ENCODE peak calls at places on chromosomes 16 and 17, in four cellular contexts. One of them, this sample, is unnamed.

GRCh38 chr16:35751191-35751941 is 2292.0 kb downstream of the TP53TG3F start:
- DNase-seq in OCI-LY7: no peak
- DNase-seq in prostate gland: no peak
- DNase-seq in Panc1: no peak
- DNase-seq in this sample: no peak

GRCh38 chr17:44093231-44093900 is 22.8 kb downstream of the G6PC3 start:
- DNase-seq in prostate gland: no peak
- DNase-seq in Panc1: no peak
- DNase-seq in OCI-LY7: no peak
- DNase-seq in this sample: no peak

GRCh38 chr16:75238132-75238852 is 13.1 kb downstream of the BCAR1 start:
- DNase-seq in OCI-LY7: no peak
- DNase-seq in prostate gland: peak; percentile 74
- DNase-seq in Panc1: no peak
- DNase-seq in this sample: peak; percentile 70

GRCh38 chr16:16116841-16117240 is 106.5 kb downstream of the ABCC6 start:
- DNase-seq in OCI-LY7: no peak
- DNase-seq in prostate gland: no peak
- DNase-seq in Panc1: no peak
- DNase-seq in this sample: no peak

GRCh38 chr16:53946745-53947386 is 242.9 kb downstream of the FTO start:
- DNase-seq in OCI-LY7: no peak
- DNase-seq in Panc1: no peak
- DNase-seq in prostate gland: no peak
- DNase-seq in this sample: no peak

GRCh38 chr17:17354560-17355357 is 51.6 kb downstream of the NT5M start:
- DNase-seq in OCI-LY7: peak; percentile 83
- DNase-seq in Panc1: peak; percentile 39
- DNase-seq in prostate gland: peak; percentile 58
- DNase-seq in this sample: peak; percentile 75

GRCh38 chr17:60560860-60561257 is 34.8 kb upstream of the APPBP2 start:
- DNase-seq in OCI-LY7: no peak
- DNase-seq in prostate gland: no peak
- DNase-seq in Panc1: no peak
- DNase-seq in this sample: no peak

GRCh38 chr16:23509763-23510153 is 536 bp downstream of the GGA2 start:
- DNase-seq in OCI-LY7: peak; percentile 55
- DNase-seq in Panc1: no peak
- DNase-seq in prostate gland: no peak
- DNase-seq in this sample: no peak

GRCh38 chr17:33049781-33050414 is 58.3 kb downstream of the SPACA3 start:
- DNase-seq in OCI-LY7: peak; percentile 17
- DNase-seq in Panc1: peak; percentile 62
- DNase-seq in prostate gland: no peak
- DNase-seq in this sample: no peak

GRCh38 chr17:31740611-31741082 is 118.4 kb downstream of the COPRS start:
- DNase-seq in Panc1: no peak
- DNase-seq in prostate gland: no peak
- DNase-seq in OCI-LY7: no peak
- DNase-seq in this sample: no peak

GRCh38 chr16:54935411-54936085 is 4.9 kb downstream of the IRX5 start:
- DNase-seq in OCI-LY7: no peak
- DNase-seq in Panc1: no peak
- DNase-seq in prostate gland: no peak
- DNase-seq in this sample: no peak

GRCh38 chr17:77770331-77771105 is 188.0 kb upstream of the TNRC6C start:
- DNase-seq in Panc1: no peak
- DNase-seq in prostate gland: no peak
- DNase-seq in OCI-LY7: no peak
- DNase-seq in this sample: no peak

GRCh38 chr17:42002175-42002791 is 15.0 kb downstream of the DNAJC7 start:
- DNase-seq in Panc1: no peak
- DNase-seq in prostate gland: no peak
- DNase-seq in OCI-LY7: no peak
- DNase-seq in this sample: no peak
- H3K27ac ChIP-seq in Panc1: no peak overlapping the region
- H3K27ac ChIP-seq in prostate gland: no peak overlapping the region
- H3K27ac ChIP-seq in OCI-LY7: no peak overlapping the region
- H3K27ac ChIP-seq in this sample: no peak overlapping the region

GRCh38 chr17:66727634-66728570 is 107.0 kb upstream of the CACNG5 start:
- DNase-seq in prostate gland: peak; percentile 58
- DNase-seq in Panc1: peak; percentile 20
- DNase-seq in OCI-LY7: peak; percentile 71
- DNase-seq in this sample: peak; percentile 79
- TF ChIP-seq CTCF in prostate gland: no peak
- TF ChIP-seq CTCF in Panc1: peak; percentile 70
- TF ChIP-seq CTCF in OCI-LY7: peak; percentile 81
- TF ChIP-seq CTCF in this sample: peak; percentile 44

DNA sequence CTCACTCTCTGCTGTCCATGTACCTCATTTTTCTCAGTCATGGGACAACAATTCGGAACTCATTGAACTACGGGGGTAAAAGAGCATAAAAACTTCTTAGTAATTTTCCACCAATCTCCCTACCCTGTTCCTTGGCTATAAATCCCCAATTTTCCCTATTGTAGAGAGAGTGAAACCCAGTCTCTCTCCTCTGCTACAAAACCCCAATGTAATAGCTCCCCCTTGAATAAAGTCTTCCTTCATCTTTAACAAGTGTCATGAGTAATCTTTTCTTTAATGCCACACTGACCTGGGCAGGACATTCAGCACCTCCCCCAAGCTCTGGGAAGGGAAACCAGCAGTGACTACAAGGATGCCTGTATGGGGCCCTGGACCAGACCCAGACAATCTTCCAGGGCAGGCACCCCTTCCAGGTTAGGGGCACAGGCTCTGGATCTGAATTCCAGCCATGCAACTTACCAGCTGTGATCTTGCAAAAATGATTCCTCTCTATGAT is 10.2 kb upstream of the EIF1 start:
- DNase-seq in OCI-LY7: no peak
- DNase-seq in Panc1: no peak
- DNase-seq in prostate gland: no peak
- DNase-seq in this sample: no peak
- H3K4me3 ChIP-seq in OCI-LY7: peak overlapping the region; percentile 32
- H3K4me3 ChIP-seq in Panc1: peak overlapping the region; percentile 13
- H3K4me3 ChIP-seq in prostate gland: no peak overlapping the region
- H3K4me3 ChIP-seq in this sample: peak overlapping the region; percentile 9

GRCh38 chr16:50079741-50080140 is 14.0 kb downstream of the HEATR3 start:
- DNase-seq in Panc1: no peak
- DNase-seq in OCI-LY7: no peak
- DNase-seq in prostate gland: no peak
- DNase-seq in this sample: no peak
- H3K27ac ChIP-seq in Panc1: no peak overlapping the region
- H3K27ac ChIP-seq in OCI-LY7: no peak overlapping the region
- H3K27ac ChIP-seq in prostate gland: no peak overlapping the region
- H3K27ac ChIP-seq in this sample: no peak overlapping the region

DNA sequence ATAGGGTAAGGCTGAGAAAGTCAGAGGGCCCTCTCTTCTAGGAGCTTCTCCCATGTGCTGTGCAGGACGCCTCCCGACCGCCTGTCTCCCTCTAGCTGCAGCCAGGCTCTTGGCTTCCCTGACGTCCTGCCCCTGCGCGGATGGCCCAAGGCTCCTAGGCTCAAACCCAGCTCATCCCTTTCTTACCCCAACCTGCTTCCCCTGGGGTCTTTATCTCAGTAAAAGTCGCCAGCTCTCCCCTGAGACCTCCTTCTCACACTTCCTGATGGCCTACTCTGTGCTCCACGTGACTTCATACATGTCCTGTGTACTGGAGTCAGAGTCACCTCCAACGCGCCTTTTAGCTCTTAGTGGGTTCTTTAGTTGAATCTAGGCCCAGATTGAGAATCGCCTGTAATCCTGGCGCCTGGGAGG is 1.1 kb upstream of the ZNF747 start:
- DNase-seq in prostate gland: peak; percentile 78
- DNase-seq in OCI-LY7: peak; percentile 82
- DNase-seq in Panc1: no peak
- DNase-seq in this sample: peak; percentile 78
- TF ChIP-seq CTCF in prostate gland: peak; percentile 35
- TF ChIP-seq CTCF in OCI-LY7: peak; percentile 76
- TF ChIP-seq CTCF in Panc1: peak; percentile 66
- TF ChIP-seq CTCF in this sample: peak; percentile 25

This sample was measured in pancreas.